ENCODE peak calls at places on chromosomes 11 and 22, in eight cellular contexts. Q is CD8-positive, alpha-beta T cell; I is HCT116; R is IMR-90; L is colonic mucosa; F is effector memory CD4-positive, alpha-beta T cell; X is tibial nerve; H is cardiac muscle cell. N is an unnamed sample.

GRCh38 chr11:105867742-105868141 is 154.3 kb downstream of the MSANTD4 start:
- DNase-seq in Q (no peak), I (no peak), R (peak; percentile 4), L (no peak), F (no peak), X (no peak), H (peak; percentile 24), N (no peak)

GRCh38 chr22:17501679-17502285 is 61.5 kb upstream of the SLC25A18 start:
- DNase-seq in Q (peak; percentile 30), I (peak; percentile 69), R (peak; percentile 66), L (peak; percentile 29), F (no peak), X (peak; percentile 63), H (peak; percentile 69), N (no peak)

GRCh38 chr11:134780486-134781155 is 368.6 kb upstream of the B3GAT1 start:
- DNase-seq in Q (no peak), I (no peak), R (no peak), L (no peak), F (no peak), X (no peak), H (peak; percentile 20), N (no peak)

GRCh38 chr11:61775606-61776554 is 16.5 kb downstream of the TMEM258 start:
- DNase-seq in Q (no peak), I (no peak), R (no peak), L (no peak), F (no peak), X (no peak), H (no peak), N (no peak)

GRCh38 chr11:86816251-86816726 is 15.9 kb downstream of the PRSS23 start:
- DNase-seq in Q (no peak), I (no peak), R (peak; percentile 58), L (no peak), F (no peak), X (no peak), H (peak; percentile 36), N (no peak)

GRCh38 chr11:72260574-72260973 is 16.6 kb upstream of the PHOX2A start:
- DNase-seq in Q (no peak), I (no peak), R (no peak), L (no peak), F (no peak), X (no peak), H (no peak), N (no peak)

GRCh38 chr11:34644669-34645406 is 23.9 kb downstream of the EHF start:
- DNase-seq in Q (no peak), I (no peak), R (peak; percentile 89), L (no peak), F (no peak), X (no peak), H (no peak), N (no peak)

GRCh38 chr11:15557831-15558230 is 443.1 kb downstream of the INSC start:
- DNase-seq in Q (no peak), I (no peak), R (no peak), L (no peak), F (no peak), X (no peak), H (no peak), N (no peak)

GRCh38 chr11:97938789-97939188 is 1082.0 kb upstream of the CNTN5 start:
- DNase-seq in Q (no peak), I (no peak), R (no peak), L (no peak), F (no peak), X (no peak), H (no peak), N (no peak)

GRCh38 chr11:28835790-28836189 is 727.6 kb downstream of the METTL15 start:
- DNase-seq in Q (no peak), I (no peak), R (peak; percentile 57), L (no peak), F (no peak), X (no peak), H (no peak), N (no peak)

GRCh38 chr11:62842171-62842717 is 2.9 kb upstream of the WDR74 start:
- DNase-seq in Q (peak; percentile 34), I (no peak), R (no peak), L (peak; percentile 51), F (no peak), X (no peak), H (peak; percentile 27), N (no peak)

GRCh38 chr11:30683176-30683575 is 97.0 kb upstream of the MPPED2 start:
- DNase-seq in Q (no peak), I (no peak), R (peak; percentile 22), L (no peak), F (no peak), X (no peak), H (no peak), N (no peak)

GRCh38 chr22:23119492-23120414 is 22.0 kb downstream of the RSPH14 start:
- DNase-seq in Q (peak; percentile 50), I (no peak), R (no peak), L (no peak), F (peak; percentile 58), X (no peak), H (no peak), N (peak; percentile 29)

GRCh38 chr11:103870821-103871309 is 165.6 kb upstream of the DDI1 start:
- DNase-seq in Q (no peak), I (no peak), R (no peak), L (peak; percentile 16), F (no peak), X (peak; percentile 70), H (no peak), N (no peak)

GRCh38 chr22:35449829-35450689 is 50.1 kb downstream of the MCM5 start:
- DNase-seq in Q (no peak), I (no peak), R (no peak), L (no peak), F (no peak), X (no peak), H (no peak), N (no peak)

GRCh38 chr11:96551136-96551535 is 161.3 kb downstream of the JRKL start:
- DNase-seq in Q (no peak), I (no peak), R (no peak), L (no peak), F (no peak), X (no peak), H (no peak), N (no peak)

GRCh38 chr22:18044548-18045271 is 20.3 kb upstream of the MICAL3 start:
- DNase-seq in Q (no peak), I (no peak), R (peak; percentile 63), L (peak; percentile 50), F (no peak), X (peak; percentile 44), H (no peak), N (no peak)

GRCh38 chr11:114243461-114244372 is 52.5 kb upstream of the NNMT start:
- DNase-seq in Q (no peak), I (no peak), R (no peak), L (no peak), F (no peak), X (no peak), H (no peak), N (no peak)

GRCh38 chr11:7905549-7905948 is 25.5 kb downstream of the OR10A6 start:
- DNase-seq in Q (no peak), I (no peak), R (no peak), L (no peak), F (no peak), X (no peak), H (no peak), N (no peak)
- H3K4me1 ChIP-seq in Q (no peaks in the 10 kb centered on the region), I (no peaks in the 10 kb centered on the region), R (peaks cover 9% of the 10 kb centered on the region), L (no peaks in the 10 kb centered on the region), F (no peaks in the 10 kb centered on the region), X (no peaks in the 10 kb centered on the region), H (no peaks in the 10 kb centered on the region), N (no peaks in the 10 kb centered on the region)

DNA sequence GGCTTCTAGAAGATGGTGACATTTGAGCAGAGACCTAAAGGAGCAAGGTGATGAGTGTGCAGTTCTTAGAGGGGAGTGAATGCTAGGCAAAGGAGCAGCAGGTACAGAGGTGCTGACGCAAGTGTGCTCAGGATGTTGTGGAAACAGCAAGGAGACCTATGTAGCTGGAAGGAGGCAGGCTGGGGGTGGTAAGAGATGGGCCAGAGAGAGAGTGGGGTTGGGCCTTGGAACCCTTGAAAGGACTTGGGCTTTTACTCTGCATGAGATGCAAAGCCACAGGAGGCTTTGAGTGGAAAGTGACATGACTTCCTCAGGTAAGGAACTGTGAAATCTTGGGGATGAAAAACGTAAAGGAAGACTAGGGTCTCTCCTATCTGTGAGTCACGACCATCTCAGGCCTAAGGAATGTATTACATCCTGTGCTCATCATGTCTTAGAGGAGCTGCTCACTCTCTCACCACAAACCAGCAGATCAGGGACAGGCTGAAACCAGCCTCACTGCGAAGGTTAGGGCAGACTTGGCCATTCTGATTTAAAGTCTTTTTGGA is 65.4 kb downstream of the MICAL2 start:
- DNase-seq in Q (no peak), I (peak; percentile 81), R (peak; percentile 97), L (no peak), F (no peak), X (no peak), H (no peak), N (no peak)
- H3K27ac ChIP-seq in Q (no peak overlapping the region), I (peak overlapping the region; percentile 69), R (peak overlapping the region; percentile 98), L (no peak overlapping the region), F (no peak overlapping the region), X (peak overlapping the region; percentile 10), H (peak overlapping the region; percentile 93), N (no peak overlapping the region)

GRCh38 chr11:79418241-79418640 is 22.6 kb downstream of the TENM4 start:
- DNase-seq in Q (no peak), I (no peak), R (no peak), L (no peak), F (no peak), X (no peak), H (no peak), N (no peak)

GRCh38 chr11:79417069-79417920 is 23.5 kb downstream of the TENM4 start:
- DNase-seq in Q (no peak), I (no peak), R (peak; percentile 28), L (no peak), F (no peak), X (no peak), H (no peak), N (no peak)

GRCh38 chr11:79415411-79415810 is 25.4 kb downstream of the TENM4 start:
- DNase-seq in Q (no peak), I (no peak), R (peak; percentile 61), L (no peak), F (no peak), X (no peak), H (no peak), N (no peak)

GRCh38 chr11:79414644-79415317 is 26.0 kb downstream of the TENM4 start:
- DNase-seq in Q (no peak), I (no peak), R (peak; percentile 81), L (no peak), F (no peak), X (no peak), H (no peak), N (no peak)

GRCh38 chr11:79415912-79416311 is 24.9 kb downstream of the TENM4 start:
- DNase-seq in Q (no peak), I (no peak), R (no peak), L (no peak), F (no peak), X (no peak), H (no peak), N (no peak)
- H3K4me1 ChIP-seq in Q (no peaks in the 10 kb centered on the region), I (peaks cover 31% of the 10 kb centered on the region), R (peaks cover 24% of the 10 kb centered on the region), L (no peaks in the 10 kb centered on the region), F (no peaks in the 10 kb centered on the region), X (no peaks in the 10 kb centered on the region), H (peaks cover 7% of the 10 kb centered on the region), N (no peaks in the 10 kb centered on the region)

GRCh38 chr22:42966389-42966998 is 48.5 kb downstream of the PACSIN2 start:
- DNase-seq in Q (no peak), I (no peak), R (no peak), L (no peak), F (no peak), X (no peak), H (no peak), N (no peak)
- H3K27ac ChIP-seq in Q (no peak overlapping the region), I (no peak overlapping the region), R (no peak overlapping the region), L (no peak overlapping the region), F (no peak overlapping the region), X (no peak overlapping the region), H (no peak overlapping the region), N (no peak overlapping the region)